ENCODE peak calls at places on chromosomes 7 and 10, in six cellular contexts. P is PC-3, I is HCT116, K is HepG2, C is MM.1S, W is GM23248. Z is an unnamed sample.

GRCh38 chr10:121154310-121154709 is 303.1 kb downstream of the WDR11 start:
- DNase-seq in K (no peak), W (no peak), I (no peak), C (no peak), P (no peak), Z (no peak)

GRCh38 chr7:112635742-112636141 is 154.5 kb downstream of the TMEM168 start:
- DNase-seq in K (no peak), I (no peak), C (no peak), W (no peak), P (no peak), Z (no peak)

GRCh38 chr7:150903627-150904026 is 51.3 kb downstream of the AOC1 start:
- DNase-seq in P (peak; percentile 87), W (peak; percentile 81), C (no peak), K (no peak), I (no peak), Z (no peak)

GRCh38 chr7:88217675-88218427 is 2.0 kb downstream of the SRI start:
- DNase-seq in K (no peak), W (no peak), P (no peak), I (no peak), C (peak; percentile 78), Z (no peak)

GRCh38 chr10:46548781-46549090 is 7.7 kb downstream of the GPRIN2 start:
- DNase-seq in I (no peak), K (no peak), P (no peak), W (no peak), C (no peak), Z (no peak)

GRCh38 chr10:79055892-79056291 is 12.9 kb upstream of the ZMIZ1 start:
- DNase-seq in K (no peak), W (no peak), P (no peak), I (no peak), C (no peak), Z (no peak)

GRCh38 chr7:16471933-16472332 is 6.4 kb upstream of the SOSTDC1 start:
- DNase-seq in W (no peak), I (no peak), K (peak; percentile 43), C (no peak), P (no peak), Z (no peak)

GRCh38 chr7:108570146-108570755 is 577 bp downstream of the DNAJB9 start:
- DNase-seq in I (peak; percentile 15), W (peak; percentile 77), C (peak; percentile 77), K (peak; percentile 44), P (peak; percentile 46), Z (peak; percentile 64)

GRCh38 chr7:79452495-79453265 is 787 bp downstream of the MAGI2 start:
- DNase-seq in C (no peak), K (peak; percentile 60), W (peak; percentile 65), P (no peak), I (no peak), Z (peak; percentile 37)

GRCh38 chr7:25929448-25929847 is 222.6 kb upstream of the NFE2L3 start:
- DNase-seq in P (no peak), I (no peak), C (no peak), W (no peak), K (no peak), Z (no peak)

GRCh38 chr10:32938554-32939061 is 19.4 kb downstream of the ITGB1 start:
- DNase-seq in W (peak; percentile 44), P (no peak), I (no peak), K (peak; percentile 83), C (no peak), Z (peak; percentile 37)

GRCh38 chr7:149827089-149827981 is 10.8 kb upstream of the ZNF862 start:
- DNase-seq in K (no peak), P (no peak), W (no peak), I (no peak), C (no peak), Z (no peak)
- H3K9ac ChIP-seq in K (no peak overlapping the region), P (no peak overlapping the region), W (no peak overlapping the region), I (no peak overlapping the region), C (no peak overlapping the region), Z (no peak overlapping the region)

GRCh38 chr7:289209-289755 is 688 bp upstream of the FOXL3 start:
- DNase-seq in C (no peak), I (no peak), P (no peak), W (no peak), K (no peak), Z (no peak)

GRCh38 chr7:291302-292092 is 1.5 kb downstream of the FOXL3 start:
- DNase-seq in P (no peak), K (no peak), C (no peak), W (no peak), I (no peak), Z (no peak)

GRCh38 chr7:288671-289101 is 1.3 kb upstream of the FOXL3 start:
- DNase-seq in K (no peak), I (no peak), W (no peak), P (no peak), C (no peak), Z (no peak)

GRCh38 chr7:290554-291301 is 758 bp downstream of the FOXL3 start:
- DNase-seq in I (no peak), C (no peak), P (no peak), K (no peak), W (no peak), Z (no peak)

GRCh38 chr7:289756-290553 is at the start of gene FOXL3:
- DNase-seq in P (no peak), C (no peak), W (no peak), K (no peak), I (no peak), Z (no peak)
- TF ChIP-seq EZH2 in P (no peak), C (no peak), W (peak; percentile 45), K (no peak), I (no peak), Z (no peak)

DNA sequence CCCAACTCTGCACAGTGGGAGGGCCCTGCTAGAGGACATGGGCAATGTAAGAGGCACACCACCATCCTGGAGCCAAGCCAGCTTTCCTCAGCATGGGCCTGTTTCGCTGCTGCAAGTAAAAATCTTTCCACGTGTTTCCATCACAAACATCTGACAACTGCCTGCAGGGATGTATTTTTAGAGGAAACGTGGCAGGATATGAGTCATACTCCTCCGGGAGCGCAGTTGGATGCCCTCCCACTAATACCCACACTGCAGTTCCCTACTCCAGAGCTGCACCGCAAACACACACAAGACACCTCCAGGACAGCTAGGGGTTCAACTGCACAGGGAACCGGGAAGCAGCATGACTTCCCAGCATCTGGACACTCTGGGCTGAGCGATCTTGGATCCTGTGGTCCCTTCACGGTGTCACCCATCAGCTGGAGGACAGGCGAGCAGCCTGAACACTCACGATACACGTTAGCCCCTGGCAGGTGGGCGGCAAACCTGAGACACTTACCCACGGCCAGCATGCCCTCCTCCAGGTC is 26.1 kb downstream of the PLAC9 start:
- DNase-seq in K (no peak), W (peak; percentile 96), I (peak; percentile 82), C (no peak), P (peak; percentile 100), Z (no peak)
- H3K9ac ChIP-seq in K (no peak overlapping the region), W (peak overlapping the region; percentile 67), I (peak overlapping the region; percentile 51), C (no peak overlapping the region), P (peak overlapping the region; percentile 40), Z (no peak overlapping the region)

DNA sequence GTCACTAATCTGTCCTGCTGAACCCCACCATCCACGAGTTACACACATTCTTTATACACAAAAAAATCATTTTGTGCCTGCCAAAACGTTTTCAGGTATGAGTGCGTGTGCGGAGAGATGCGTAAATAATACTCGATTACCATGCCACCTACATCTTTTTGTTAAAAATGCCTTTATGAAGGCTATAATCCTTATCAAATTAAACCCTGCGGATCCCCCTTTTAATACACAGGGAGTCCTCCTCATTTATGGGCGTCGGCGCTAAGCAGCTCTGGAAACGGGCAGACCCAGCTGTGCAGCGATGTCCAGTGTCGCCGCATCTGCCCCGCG is 130.2 kb downstream of the SPAG6 start:
- DNase-seq in C (no peak), K (no peak), I (no peak), P (no peak), W (no peak), Z (no peak)
- TF ChIP-seq EZH2 in C (no peak), K (no peak), I (no peak), P (no peak), W (no peak), Z (peak; percentile 11)

GRCh38 chr7:100840470-100841100 is 11.9 kb upstream of the SLC12A9 start:
- DNase-seq in I (no peak), P (no peak), C (no peak), K (peak; percentile 28), W (no peak), Z (peak; percentile 49)

GRCh38 chr7:100837099-100837836 is 9.9 kb upstream of the EPHB4 start:
- DNase-seq in W (peak; percentile 95), P (no peak), K (no peak), I (peak; percentile 82), C (peak; percentile 68), Z (peak; percentile 96)

GRCh38 chr7:100839361-100839760 is 12.0 kb upstream of the EPHB4 start:
- DNase-seq in I (no peak), P (no peak), K (no peak), W (no peak), C (no peak), Z (no peak)

GRCh38 chr7:100835903-100836811 is 8.8 kb upstream of the EPHB4 start:
- DNase-seq in P (no peak), K (no peak), W (no peak), I (no peak), C (no peak), Z (peak; percentile 94)

GRCh38 chr7:100836812-100837098 is 9.4 kb upstream of the EPHB4 start:
- DNase-seq in W (no peak), P (no peak), C (no peak), I (no peak), K (no peak), Z (no peak)
- H3K9ac ChIP-seq in W (peak overlapping the region; percentile 70), P (no peak overlapping the region), C (peak overlapping the region; percentile 49), I (peak overlapping the region; percentile 65), K (no peak overlapping the region), Z (no peak overlapping the region)

Z was measured in neural progenitor cell.